ENCODE peak calls at places on chromosomes 6 and 20, in five cellular contexts. S is uterus, R is ovary, V is adrenal gland, K is ascending aorta. U is an unnamed sample.

GRCh38 chr6:33610779-33611421 is 10.2 kb upstream of the ITPR3 start:
- DNase-seq in S (peak), R (no peak), V (no peak), K (no peak), U (no peak)

GRCh38 chr6:30184417-30185031 is 21.2 kb downstream of the TRIM15 start:
- DNase-seq in S (no peak), R (no peak), V (no peak), K (no peak), U (no peak)

GRCh38 chr6:402901-403658 is 11.5 kb downstream of the IRF4 start:
- DNase-seq in S (no peak), R (no peak), V (no peak), K (no peak), U (no peak)

GRCh38 chr20:43909211-43909610 is 5.4 kb upstream of the TOX2 start:
- DNase-seq in S (no peak), R (no peak), V (no peak), K (no peak), U (no peak)

GRCh38 chr6:36340341-36340670 is 3.6 kb upstream of the BNIP5 start:
- DNase-seq in S (no peak), R (no peak), V (no peak), K (no peak), U (no peak)

GRCh38 chr6:43570876-43571441 is 4.9 kb downstream of the XPO5 start:
- DNase-seq in S (no peak), R (no peak), V (no peak), K (no peak), U (no peak)

GRCh38 chr6:159100789-159101182 is 56.0 kb upstream of the TAGAP start:
- DNase-seq in S (no peak), R (no peak), V (peak), K (no peak), U (no peak)

GRCh38 chr6:4256969-4257368 is 121.6 kb upstream of the ECI2 start:
- DNase-seq in S (no peak), R (no peak), V (no peak), K (no peak), U (no peak)

GRCh38 chr6:134896881-134897280 is 53.0 kb downstream of the ALDH8A1 start:
- DNase-seq in S (no peak), R (no peak), V (no peak), K (no peak), U (no peak)

GRCh38 chr6:25911359-25911758 is 19.1 kb downstream of the SLC17A2 start:
- DNase-seq in S (no peak), R (no peak), V (no peak), K (no peak), U (no peak)

GRCh38 chr20:15951711-15952110 is 621.5 kb downstream of the KIF16B start:
- DNase-seq in S (no peak), R (no peak), V (no peak), K (no peak), U (no peak)

GRCh38 chr6:160030103-160030502 is 61.2 kb downstream of the IGF2R start:
- DNase-seq in S (peak), R (peak), V (peak), K (no peak), U (peak)

GRCh38 chr6:157548635-157549467 is 167.9 kb downstream of the ZDHHC14 start:
- DNase-seq in S (no peak), R (no peak), V (peak), K (no peak), U (no peak)

GRCh38 chr6:165652766-165653165 is 10.3 kb downstream of the PDE10A start:
- DNase-seq in S (no peak), R (no peak), V (no peak), K (no peak), U (no peak)

GRCh38 chr6:10687582-10687981 is 6.8 kb downstream of the C6orf52 start:
- DNase-seq in S (no peak), R (no peak), V (no peak), K (no peak), U (no peak)

GRCh38 chr6:134746125-134746524 is 203.8 kb downstream of the ALDH8A1 start:
- DNase-seq in S (no peak), R (no peak), V (no peak), K (no peak), U (no peak)

GRCh38 chr20:361562-361961 is 14.7 kb downstream of the NRSN2 start:
- DNase-seq in S (no peak), R (no peak), V (no peak), K (no peak), U (no peak)

DNA sequence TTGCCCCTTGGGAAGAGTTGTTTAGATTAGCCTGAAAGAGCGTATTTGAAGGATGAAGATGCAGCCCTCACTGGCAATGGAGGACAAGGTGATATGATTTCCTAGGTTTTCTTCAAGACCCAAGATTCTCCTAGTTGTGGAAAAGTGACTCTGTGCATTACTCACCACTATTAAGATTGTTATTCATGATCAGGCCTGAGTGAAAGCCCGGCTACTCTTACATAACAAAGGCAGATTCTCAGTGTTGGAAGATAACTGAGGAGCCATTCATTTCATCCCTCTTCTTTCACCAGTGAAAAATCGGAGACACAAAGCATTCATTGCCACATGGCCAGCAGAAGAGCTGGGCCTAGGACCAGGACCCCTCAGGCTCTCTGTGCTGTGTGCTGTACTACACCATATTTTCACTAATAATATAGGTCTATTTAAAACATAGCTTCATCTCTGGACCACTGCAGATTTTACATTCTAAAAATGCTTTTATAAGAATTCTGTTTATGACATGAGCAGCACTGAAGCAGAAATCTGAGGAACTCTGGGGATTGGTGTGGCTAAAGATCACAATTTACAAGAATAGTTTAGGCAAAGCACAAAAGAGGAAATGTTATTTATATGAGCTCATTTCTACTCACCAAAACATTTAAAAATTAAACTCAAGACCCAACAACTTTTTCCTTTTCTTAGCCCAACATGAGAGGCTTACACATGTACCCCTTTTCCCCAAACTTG is 181.9 kb upstream of the CCN2 start:
- DNase-seq in S (no peak), R (no peak), V (no peak), K (no peak), U (no peak)
- H3K27ac ChIP-seq in S (peak), R (no peak), V (no peak), K (peak), U (no peak)

DNA sequence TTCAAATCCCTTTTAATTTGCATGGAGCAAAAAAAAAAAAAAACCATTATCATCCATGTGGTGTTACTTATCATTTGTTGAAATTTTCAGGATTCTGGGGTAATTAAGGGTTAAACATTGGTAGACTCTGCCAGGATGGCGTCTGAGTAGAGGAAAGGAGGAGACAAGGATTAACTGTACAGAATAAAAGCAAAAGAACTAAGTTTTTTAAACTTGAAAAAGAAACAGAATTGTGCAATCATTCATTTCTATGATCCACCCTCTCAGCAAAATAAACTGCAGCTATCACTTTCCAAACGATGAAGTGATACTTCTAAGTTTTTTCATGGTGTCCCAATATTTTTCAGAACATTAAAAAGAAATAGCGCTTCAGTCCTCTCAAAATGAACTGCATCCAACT is 69.6 kb upstream of the LTV1 start:
- DNase-seq in S (no peak), R (no peak), V (no peak), K (no peak), U (no peak)
- H3K27ac ChIP-seq in S (peak), R (no peak), V (peak), K (peak), U (no peak)

GRCh38 chr20:24994186-24994465 is 1.6 kb upstream of the APMAP start:
- DNase-seq in S (no peak), R (no peak), V (no peak), K (no peak), U (no peak)

GRCh38 chr20:24995741-24996448 is 3.3 kb upstream of the APMAP start:
- DNase-seq in S (no peak), R (no peak), V (no peak), K (no peak), U (no peak)

GRCh38 chr20:24993337-24994185 is 1.0 kb upstream of the APMAP start:
- DNase-seq in S (no peak), R (no peak), V (no peak), K (no peak), U (no peak)

GRCh38 chr20:24996449-24997195 is 4.1 kb upstream of the APMAP start:
- DNase-seq in S (no peak), R (no peak), V (no peak), K (no peak), U (no peak)

DNA sequence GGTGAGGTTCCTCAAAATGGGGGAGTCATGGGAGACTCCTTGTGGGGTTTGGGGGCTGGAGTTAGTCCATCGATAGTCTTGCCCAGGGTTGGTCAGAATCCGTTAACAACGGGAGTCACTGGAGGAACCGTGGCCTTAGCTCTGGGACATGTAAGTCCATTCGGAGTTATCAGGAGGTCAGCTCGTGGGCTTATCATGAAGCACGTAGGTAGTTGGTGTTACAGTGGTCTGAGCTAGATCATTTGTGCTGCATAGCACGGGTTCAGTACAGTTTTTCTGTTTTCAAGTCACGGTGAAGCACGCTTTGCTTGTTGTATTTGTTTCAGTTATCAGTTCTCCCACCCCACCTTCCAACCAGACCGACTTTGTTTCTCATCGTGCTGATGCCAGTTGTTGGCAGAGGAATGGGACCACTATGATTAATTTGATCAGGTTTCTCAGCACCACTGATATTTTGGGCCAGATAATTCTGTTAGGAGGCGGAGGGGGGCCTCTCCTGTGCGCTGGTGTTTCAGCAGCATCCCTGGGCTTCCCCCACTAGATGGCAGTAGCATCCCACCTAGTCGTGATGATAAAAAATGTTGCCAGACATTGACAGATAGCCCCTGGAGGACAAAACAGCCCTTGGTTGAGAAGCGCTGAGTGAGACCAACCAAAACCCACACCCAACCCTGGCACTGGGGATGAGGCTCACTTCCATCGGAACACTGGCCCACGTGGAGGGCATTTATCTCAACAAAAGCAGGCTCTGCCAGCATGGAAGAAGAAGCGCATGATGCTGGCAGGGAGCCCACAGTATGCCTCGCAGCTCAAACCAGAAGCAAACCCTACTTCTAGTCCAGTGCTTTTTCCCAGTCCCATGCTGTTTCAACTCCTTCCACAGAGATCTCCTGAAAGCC is 2.2 kb upstream of the APMAP start:
- DNase-seq in S (peak), R (peak), V (peak), K (no peak), U (no peak)
- H3K27ac ChIP-seq in S (no peak), R (no peak), V (no peak), K (no peak), U (no peak)

DNA sequence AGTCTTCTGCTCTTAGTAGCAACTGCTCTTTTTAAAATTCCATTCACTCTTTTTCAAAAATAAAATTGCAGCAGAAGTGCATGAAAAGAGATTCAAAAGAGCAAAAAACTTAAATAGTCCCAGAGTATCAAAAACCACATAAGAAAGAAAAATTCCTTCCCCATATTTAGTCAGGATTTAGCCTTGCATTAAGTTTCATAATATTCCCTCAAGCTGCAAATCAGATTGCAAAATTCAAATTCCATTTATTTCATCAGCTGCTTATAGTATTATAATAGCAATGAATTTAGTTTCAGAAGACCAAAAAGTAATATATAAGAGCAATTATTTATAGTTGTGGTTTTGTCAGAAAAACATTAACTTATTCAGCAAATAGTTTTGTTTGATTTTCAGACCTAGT is 164.2 kb upstream of the STXBP5 start:
- DNase-seq in S (no peak), R (no peak), V (no peak), K (no peak), U (peak)
- H3K27ac ChIP-seq in S (no peak), R (no peak), V (no peak), K (no peak), U (peak)

DNA sequence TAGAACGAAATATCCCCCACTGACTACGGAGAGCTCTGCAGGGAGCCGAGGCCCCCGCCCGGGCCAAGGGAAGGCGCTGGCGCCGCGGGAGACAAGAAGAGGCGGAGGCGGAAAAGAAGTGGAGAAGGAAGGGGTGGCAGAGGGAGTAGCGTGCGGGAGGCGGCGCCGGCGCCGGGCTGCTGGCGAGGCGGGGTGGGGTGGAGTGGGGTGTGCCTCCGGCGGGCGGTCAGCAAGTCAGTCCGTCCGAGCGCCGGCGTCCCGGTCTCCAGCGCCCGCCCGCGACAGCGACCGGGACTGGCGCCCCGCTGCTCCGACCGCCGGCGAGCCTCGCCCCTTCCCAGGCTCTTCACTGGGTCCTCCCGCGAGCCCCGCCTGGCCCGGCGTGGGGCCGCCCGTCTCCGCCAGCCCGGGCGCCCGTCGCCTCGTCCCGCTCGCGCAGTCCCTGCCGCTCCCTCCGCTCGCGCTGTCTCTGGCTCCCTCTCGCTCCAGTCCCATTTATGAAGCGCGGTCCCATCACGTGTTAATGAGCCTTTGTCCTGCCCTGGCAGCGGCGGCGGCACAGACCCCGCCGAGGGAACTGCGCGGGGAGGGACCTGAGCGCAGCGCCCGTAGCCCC is at the start of gene CNR1:
- DNase-seq in S (peak), R (peak), V (peak), K (no peak), U (no peak)
- H3K27ac ChIP-seq in S (peak), R (no peak), V (no peak), K (no peak), U (no peak)

GRCh38 chr6:16130932-16131387 is 2.1 kb downstream of the MYLIP start:
- DNase-seq in S (peak), R (no peak), V (peak), K (no peak), U (no peak)
- H3K27ac ChIP-seq in S (peak), R (no peak), V (peak), K (peak), U (peak)

DNA sequence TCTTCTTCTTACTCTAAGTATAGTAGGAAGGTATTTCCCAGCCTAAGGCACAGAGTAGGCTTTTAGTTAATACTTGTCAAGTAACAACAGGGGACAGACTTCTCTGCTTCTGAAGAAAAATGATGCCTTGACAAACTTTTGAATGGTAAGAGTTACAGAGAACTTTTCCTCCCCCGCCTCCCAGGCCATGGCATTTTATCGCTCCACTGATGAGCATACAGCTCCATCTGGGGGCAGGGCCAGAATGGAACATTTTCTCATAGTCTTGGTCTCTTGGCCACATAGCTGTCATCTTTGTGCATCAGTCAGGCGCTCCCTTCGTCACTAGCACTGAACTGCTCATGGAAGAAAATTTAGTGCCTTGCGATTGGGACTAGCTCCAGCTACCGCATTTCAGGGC is 1066.8 kb upstream of the CITED2 start:
- DNase-seq in S (peak), R (peak), V (peak), K (no peak), U (no peak)
- H3K27ac ChIP-seq in S (no peak), R (no peak), V (no peak), K (no peak), U (no peak)

GRCh38 chr6:139711714-139712585 is 337.5 kb upstream of the CITED2 start:
- DNase-seq in S (no peak), R (no peak), V (no peak), K (no peak), U (no peak)
- H3K27ac ChIP-seq in S (no peak), R (no peak), V (no peak), K (no peak), U (no peak)

GRCh38 chr6:82144852-82145332 is 102.7 kb downstream of the IBTK start:
- DNase-seq in S (peak), R (no peak), V (peak), K (peak), U (no peak)
- H3K27ac ChIP-seq in S (no peak), R (no peak), V (peak), K (peak), U (no peak)

U was measured in SK-N-MC.